ENCODE peak calls at places on chromosomes 5 and 9, in four cellular contexts. G, T, N and R are unnamed samples.

GRCh38 chr5:172377856-172378255 is 76.5 kb downstream of the SH3PXD2B start:
- DNase-seq in G (no peak), T (no peak), N (no peak), R (no peak)

GRCh38 chr9:37920471-37921167 is 16.7 kb upstream of the SLC25A51 start:
- DNase-seq in G (no peak), T (peak), N (peak), R (peak)

GRCh38 chr5:89711526-89711925 is 698.0 kb downstream of the CETN3 start:
- DNase-seq in G (no peak), T (no peak), N (no peak), R (no peak)

GRCh38 chr9:133945314-133945975 is 46.7 kb downstream of the VAV2 start:
- DNase-seq in G (no peak), T (peak), N (no peak), R (no peak)

GRCh38 chr9:85662558-85662957 is 79.2 kb downstream of the AGTPBP1 start:
- DNase-seq in G (no peak), T (no peak), N (no peak), R (no peak)

GRCh38 chr9:6605202-6605601 is 40.3 kb downstream of the GLDC start:
- DNase-seq in G (no peak), T (no peak), N (no peak), R (no peak)

GRCh38 chr5:127666043-127666716 is 17.3 kb downstream of the CTXN3 start:
- DNase-seq in G (no peak), T (no peak), N (no peak), R (no peak)

GRCh38 chr5:89097103-89097502 is 214.1 kb upstream of the MEF2C start:
- DNase-seq in G (no peak), T (no peak), N (no peak), R (no peak)

GRCh38 chr5:154466671-154467070 is 11.4 kb downstream of the HAND1 start:
- DNase-seq in G (no peak), T (no peak), N (no peak), R (no peak)

GRCh38 chr9:137278061-137278912 is 761 bp downstream of the TOR4A start:
- DNase-seq in G (no peak), T (no peak), N (no peak), R (peak)

GRCh38 chr9:129406278-129407225 is 214.3 kb downstream of the C9orf50 start:
- DNase-seq in G (no peak), T (no peak), N (peak), R (peak)

GRCh38 chr5:83564069-83564749 is 92.7 kb downstream of the VCAN start:
- DNase-seq in G (peak), T (no peak), N (no peak), R (no peak)

GRCh38 chr9:116494815-116495634 is 192.1 kb upstream of the TRIM32 start:
- DNase-seq in G (no peak), T (no peak), N (peak), R (no peak)

GRCh38 chr5:7541898-7542297 is 146.0 kb downstream of the ADCY2 start:
- DNase-seq in G (no peak), T (no peak), N (no peak), R (no peak)

GRCh38 chr5:131505237-131505908 is 129.7 kb downstream of the RAPGEF6 start:
- DNase-seq in G (no peak), T (no peak), N (no peak), R (no peak)

GRCh38 chr5:159097461-159098284 is 2.0 kb downstream of the EBF1 start:
- DNase-seq in G (no peak), T (no peak), N (peak), R (peak)

GRCh38 chr9:69798737-69799136 is 21.9 kb upstream of the CFAP95 start:
- DNase-seq in G (no peak), T (no peak), N (no peak), R (no peak)

GRCh38 chr5:106121972-106122605 is 1548.6 kb downstream of the EFNA5 start:
- DNase-seq in G (no peak), T (no peak), N (peak), R (peak)